ENCODE peak calls at places on chromosomes 12 and 14, in four cellular contexts. One of them, this sample, is unnamed.

GRCh38 chr12:31872831-31873604 is 86.2 kb upstream of the RESF1 start:
- ATAC-seq in GM12878: no peak
- ATAC-seq in gastroesophageal sphincter: no peak
- ATAC-seq in stimulated activated memory B cell treated with anti-CD40 and anti-IgM and Interleukin-4, amounts not matched to agents 10 μg/mL and 1 μg/mL and 100 μg/mL, for 72 hours: no peak
- ATAC-seq in this sample: no peak

GRCh38 chr14:97874394-97874793 is 1077.2 kb downstream of the VRK1 start:
- ATAC-seq in gastroesophageal sphincter: no peak
- ATAC-seq in stimulated activated memory B cell treated with anti-CD40 and anti-IgM and Interleukin-4, amounts not matched to agents 10 μg/mL and 1 μg/mL and 100 μg/mL, for 72 hours: no peak
- ATAC-seq in GM12878: no peak
- ATAC-seq in this sample: no peak

GRCh38 chr12:38669530-38669929 is 235.9 kb downstream of the CPNE8 start:
- ATAC-seq in stimulated activated memory B cell treated with anti-CD40 and anti-IgM and Interleukin-4, amounts not matched to agents 10 μg/mL and 1 μg/mL and 100 μg/mL, for 72 hours: no peak
- ATAC-seq in GM12878: peak
- ATAC-seq in gastroesophageal sphincter: no peak
- ATAC-seq in this sample: no peak

GRCh38 chr14:88542857-88543795 is 11.7 kb downstream of the PTPN21 start:
- ATAC-seq in stimulated activated memory B cell treated with anti-CD40 and anti-IgM and Interleukin-4, amounts not matched to agents 10 μg/mL and 1 μg/mL and 100 μg/mL, for 72 hours: no peak
- ATAC-seq in gastroesophageal sphincter: no peak
- ATAC-seq in GM12878: no peak
- ATAC-seq in this sample: peak

GRCh38 chr12:131117438-131118245 is 163.9 kb downstream of the ADGRD1 start:
- ATAC-seq in GM12878: no peak
- ATAC-seq in gastroesophageal sphincter: no peak
- ATAC-seq in stimulated activated memory B cell treated with anti-CD40 and anti-IgM and Interleukin-4, amounts not matched to agents 10 μg/mL and 1 μg/mL and 100 μg/mL, for 72 hours: no peak
- ATAC-seq in this sample: no peak

GRCh38 chr14:76699901-76700590 is 61.2 kb upstream of the VASH1 start:
- ATAC-seq in gastroesophageal sphincter: no peak
- ATAC-seq in stimulated activated memory B cell treated with anti-CD40 and anti-IgM and Interleukin-4, amounts not matched to agents 10 μg/mL and 1 μg/mL and 100 μg/mL, for 72 hours: no peak
- ATAC-seq in GM12878: no peak
- ATAC-seq in this sample: no peak

GRCh38 chr14:57871487-57872080 is 5.7 kb upstream of the SLC35F4 start:
- ATAC-seq in gastroesophageal sphincter: no peak
- ATAC-seq in GM12878: peak
- ATAC-seq in stimulated activated memory B cell treated with anti-CD40 and anti-IgM and Interleukin-4, amounts not matched to agents 10 μg/mL and 1 μg/mL and 100 μg/mL, for 72 hours: peak
- ATAC-seq in this sample: peak

GRCh38 chr12:32139064-32139421 is 32.4 kb downstream of the BICD1 start:
- ATAC-seq in GM12878: peak
- ATAC-seq in gastroesophageal sphincter: no peak
- ATAC-seq in stimulated activated memory B cell treated with anti-CD40 and anti-IgM and Interleukin-4, amounts not matched to agents 10 μg/mL and 1 μg/mL and 100 μg/mL, for 72 hours: peak
- ATAC-seq in this sample: no peak

GRCh38 chr12:71440393-71441349 is 1.1 kb downstream of the LGR5 start:
- ATAC-seq in gastroesophageal sphincter: no peak
- ATAC-seq in stimulated activated memory B cell treated with anti-CD40 and anti-IgM and Interleukin-4, amounts not matched to agents 10 μg/mL and 1 μg/mL and 100 μg/mL, for 72 hours: peak
- ATAC-seq in GM12878: peak
- ATAC-seq in this sample: peak

GRCh38 chr14:49908433-49908782 is 15.5 kb downstream of the ARF6 start:
- ATAC-seq in stimulated activated memory B cell treated with anti-CD40 and anti-IgM and Interleukin-4, amounts not matched to agents 10 μg/mL and 1 μg/mL and 100 μg/mL, for 72 hours: no peak
- ATAC-seq in gastroesophageal sphincter: no peak
- ATAC-seq in GM12878: no peak
- ATAC-seq in this sample: peak

GRCh38 chr12:8014836-8015235 is 17.7 kb upstream of the FOXJ2 start:
- ATAC-seq in GM12878: no peak
- ATAC-seq in stimulated activated memory B cell treated with anti-CD40 and anti-IgM and Interleukin-4, amounts not matched to agents 10 μg/mL and 1 μg/mL and 100 μg/mL, for 72 hours: no peak
- ATAC-seq in gastroesophageal sphincter: no peak
- ATAC-seq in this sample: peak

GRCh38 chr12:46266382-46266791 is 2.5 kb downstream of the SLC38A1 start:
- ATAC-seq in GM12878: no peak
- ATAC-seq in stimulated activated memory B cell treated with anti-CD40 and anti-IgM and Interleukin-4, amounts not matched to agents 10 μg/mL and 1 μg/mL and 100 μg/mL, for 72 hours: no peak
- ATAC-seq in gastroesophageal sphincter: no peak
- ATAC-seq in this sample: no peak

GRCh38 chr14:80491562-80492139 is 280.3 kb upstream of the DIO2 start:
- ATAC-seq in GM12878: no peak
- ATAC-seq in stimulated activated memory B cell treated with anti-CD40 and anti-IgM and Interleukin-4, amounts not matched to agents 10 μg/mL and 1 μg/mL and 100 μg/mL, for 72 hours: no peak
- ATAC-seq in gastroesophageal sphincter: no peak
- ATAC-seq in this sample: no peak

GRCh38 chr12:20883288-20883687 is 72.8 kb downstream of the SLCO1B3 start:
- ATAC-seq in stimulated activated memory B cell treated with anti-CD40 and anti-IgM and Interleukin-4, amounts not matched to agents 10 μg/mL and 1 μg/mL and 100 μg/mL, for 72 hours: no peak
- ATAC-seq in GM12878: no peak
- ATAC-seq in gastroesophageal sphincter: peak
- ATAC-seq in this sample: no peak

GRCh38 chr12:104958946-104959841 is 1.1 kb upstream of the SLC41A2 start:
- ATAC-seq in stimulated activated memory B cell treated with anti-CD40 and anti-IgM and Interleukin-4, amounts not matched to agents 10 μg/mL and 1 μg/mL and 100 μg/mL, for 72 hours: no peak
- ATAC-seq in gastroesophageal sphincter: no peak
- ATAC-seq in GM12878: no peak
- ATAC-seq in this sample: peak

GRCh38 chr12:57761391-57761998 is 5.4 kb downstream of the CYP27B1 start:
- ATAC-seq in stimulated activated memory B cell treated with anti-CD40 and anti-IgM and Interleukin-4, amounts not matched to agents 10 μg/mL and 1 μg/mL and 100 μg/mL, for 72 hours: no peak
- ATAC-seq in GM12878: no peak
- ATAC-seq in gastroesophageal sphincter: no peak
- ATAC-seq in this sample: no peak

GRCh38 chr12:45575823-45576448 is 153.6 kb upstream of the ARID2 start:
- ATAC-seq in gastroesophageal sphincter: no peak
- ATAC-seq in GM12878: peak
- ATAC-seq in stimulated activated memory B cell treated with anti-CD40 and anti-IgM and Interleukin-4, amounts not matched to agents 10 μg/mL and 1 μg/mL and 100 μg/mL, for 72 hours: peak
- ATAC-seq in this sample: no peak

GRCh38 chr14:77593501-77593911 is 22.9 kb downstream of the SPTLC2 start:
- ATAC-seq in stimulated activated memory B cell treated with anti-CD40 and anti-IgM and Interleukin-4, amounts not matched to agents 10 μg/mL and 1 μg/mL and 100 μg/mL, for 72 hours: peak
- ATAC-seq in gastroesophageal sphincter: no peak
- ATAC-seq in GM12878: peak
- ATAC-seq in this sample: peak

GRCh38 chr12:132282950-132283771 is 46.2 kb downstream of the GALNT9 start:
- ATAC-seq in stimulated activated memory B cell treated with anti-CD40 and anti-IgM and Interleukin-4, amounts not matched to agents 10 μg/mL and 1 μg/mL and 100 μg/mL, for 72 hours: no peak
- ATAC-seq in GM12878: no peak
- ATAC-seq in gastroesophageal sphincter: no peak
- ATAC-seq in this sample: no peak

GRCh38 chr14:24292118-24292807 is 7.3 kb downstream of the DHRS1 start:
- ATAC-seq in GM12878: no peak
- ATAC-seq in gastroesophageal sphincter: no peak
- ATAC-seq in stimulated activated memory B cell treated with anti-CD40 and anti-IgM and Interleukin-4, amounts not matched to agents 10 μg/mL and 1 μg/mL and 100 μg/mL, for 72 hours: no peak
- ATAC-seq in this sample: no peak

GRCh38 chr12:90410962-90411361 is 544.0 kb downstream of the CCER1 start:
- ATAC-seq in gastroesophageal sphincter: no peak
- ATAC-seq in stimulated activated memory B cell treated with anti-CD40 and anti-IgM and Interleukin-4, amounts not matched to agents 10 μg/mL and 1 μg/mL and 100 μg/mL, for 72 hours: no peak
- ATAC-seq in GM12878: no peak
- ATAC-seq in this sample: no peak

GRCh38 chr14:75391953-75392352 is 35.9 kb upstream of the JDP2 start:
- ATAC-seq in stimulated activated memory B cell treated with anti-CD40 and anti-IgM and Interleukin-4, amounts not matched to agents 10 μg/mL and 1 μg/mL and 100 μg/mL, for 72 hours: no peak
- ATAC-seq in gastroesophageal sphincter: no peak
- ATAC-seq in GM12878: no peak
- ATAC-seq in this sample: no peak

GRCh38 chr12:124440841-124441381 is 126.5 kb downstream of the NCOR2 start:
- ATAC-seq in gastroesophageal sphincter: no peak
- ATAC-seq in stimulated activated memory B cell treated with anti-CD40 and anti-IgM and Interleukin-4, amounts not matched to agents 10 μg/mL and 1 μg/mL and 100 μg/mL, for 72 hours: no peak
- ATAC-seq in GM12878: no peak
- ATAC-seq in this sample: peak

GRCh38 chr12:33529810-33530209 is 90.2 kb upstream of the SYT10 start:
- ATAC-seq in stimulated activated memory B cell treated with anti-CD40 and anti-IgM and Interleukin-4, amounts not matched to agents 10 μg/mL and 1 μg/mL and 100 μg/mL, for 72 hours: no peak
- ATAC-seq in gastroesophageal sphincter: no peak
- ATAC-seq in GM12878: no peak
- ATAC-seq in this sample: no peak

GRCh38 chr12:111330800-111331752 is 37.8 kb downstream of the PHETA1 start:
- ATAC-seq in GM12878: peak
- ATAC-seq in gastroesophageal sphincter: no peak
- ATAC-seq in stimulated activated memory B cell treated with anti-CD40 and anti-IgM and Interleukin-4, amounts not matched to agents 10 μg/mL and 1 μg/mL and 100 μg/mL, for 72 hours: no peak
- ATAC-seq in this sample: peak

GRCh38 chr14:56002876-56003625 is 115.2 kb upstream of the PELI2 start:
- ATAC-seq in GM12878: peak
- ATAC-seq in gastroesophageal sphincter: no peak
- ATAC-seq in stimulated activated memory B cell treated with anti-CD40 and anti-IgM and Interleukin-4, amounts not matched to agents 10 μg/mL and 1 μg/mL and 100 μg/mL, for 72 hours: peak
- ATAC-seq in this sample: no peak

GRCh38 chr14:22524784-22525161 is 64.3 kb downstream of the DAD1 start:
- ATAC-seq in gastroesophageal sphincter: no peak
- ATAC-seq in GM12878: no peak
- ATAC-seq in stimulated activated memory B cell treated with anti-CD40 and anti-IgM and Interleukin-4, amounts not matched to agents 10 μg/mL and 1 μg/mL and 100 μg/mL, for 72 hours: no peak
- ATAC-seq in this sample: no peak

GRCh38 chr12:22415342-22416309 is 81.1 kb upstream of the ST8SIA1 start:
- ATAC-seq in gastroesophageal sphincter: peak
- ATAC-seq in GM12878: no peak
- ATAC-seq in stimulated activated memory B cell treated with anti-CD40 and anti-IgM and Interleukin-4, amounts not matched to agents 10 μg/mL and 1 μg/mL and 100 μg/mL, for 72 hours: no peak
- ATAC-seq in this sample: no peak

GRCh38 chr14:94541234-94541975 is 19.8 kb upstream of the SERPINA4 start:
- ATAC-seq in stimulated activated memory B cell treated with anti-CD40 and anti-IgM and Interleukin-4, amounts not matched to agents 10 μg/mL and 1 μg/mL and 100 μg/mL, for 72 hours: no peak
- ATAC-seq in gastroesophageal sphincter: no peak
- ATAC-seq in GM12878: no peak
- ATAC-seq in this sample: no peak

GRCh38 chr12:38124247-38125012 is 192.1 kb upstream of the ALG10B start:
- ATAC-seq in stimulated activated memory B cell treated with anti-CD40 and anti-IgM and Interleukin-4, amounts not matched to agents 10 μg/mL and 1 μg/mL and 100 μg/mL, for 72 hours: no peak
- ATAC-seq in gastroesophageal sphincter: no peak
- ATAC-seq in GM12878: no peak
- ATAC-seq in this sample: no peak

GRCh38 chr12:112803620-112804279 is 12.2 kb downstream of the RPH3A start:
- ATAC-seq in GM12878: no peak
- ATAC-seq in stimulated activated memory B cell treated with anti-CD40 and anti-IgM and Interleukin-4, amounts not matched to agents 10 μg/mL and 1 μg/mL and 100 μg/mL, for 72 hours: no peak
- ATAC-seq in gastroesophageal sphincter: no peak
- ATAC-seq in this sample: no peak

GRCh38 chr14:77204457-77204796 is 22.8 kb downstream of the TMEM63C start:
- ATAC-seq in stimulated activated memory B cell treated with anti-CD40 and anti-IgM and Interleukin-4, amounts not matched to agents 10 μg/mL and 1 μg/mL and 100 μg/mL, for 72 hours: no peak
- ATAC-seq in gastroesophageal sphincter: no peak
- ATAC-seq in GM12878: no peak
- ATAC-seq in this sample: no peak

GRCh38 chr12:104485651-104486341 is 29.0 kb downstream of the CHST11 start:
- ATAC-seq in stimulated activated memory B cell treated with anti-CD40 and anti-IgM and Interleukin-4, amounts not matched to agents 10 μg/mL and 1 μg/mL and 100 μg/mL, for 72 hours: peak
- ATAC-seq in GM12878: peak
- ATAC-seq in gastroesophageal sphincter: no peak
- ATAC-seq in this sample: no peak

GRCh38 chr14:92487513-92488133 is 26.0 kb upstream of the RIN3 start:
- ATAC-seq in stimulated activated memory B cell treated with anti-CD40 and anti-IgM and Interleukin-4, amounts not matched to agents 10 μg/mL and 1 μg/mL and 100 μg/mL, for 72 hours: no peak
- ATAC-seq in GM12878: no peak
- ATAC-seq in gastroesophageal sphincter: no peak
- ATAC-seq in this sample: no peak

GRCh38 chr12:8519208-8519607 is 5.9 kb downstream of the CLEC4D start:
- ATAC-seq in stimulated activated memory B cell treated with anti-CD40 and anti-IgM and Interleukin-4, amounts not matched to agents 10 μg/mL and 1 μg/mL and 100 μg/mL, for 72 hours: no peak
- ATAC-seq in GM12878: no peak
- ATAC-seq in gastroesophageal sphincter: no peak
- ATAC-seq in this sample: no peak